ENCODE peak calls at places on chromosomes 6 and 20, in four cellular contexts. One of them, this sample, is unnamed.

GRCh38 chr6:145092554-145092953 is 642.8 kb downstream of the EPM2A start:
- DNase-seq in mucosa of descending colon: no peak
- DNase-seq in breast epithelium: no peak
- DNase-seq in fibroblast of villous mesenchyme: no peak
- DNase-seq in this sample: no peak

GRCh38 chr20:61959301-61959700 is 106.4 kb downstream of the TAF4 start:
- DNase-seq in mucosa of descending colon: no peak
- DNase-seq in breast epithelium: no peak
- DNase-seq in fibroblast of villous mesenchyme: no peak
- DNase-seq in this sample: no peak

GRCh38 chr6:15874821-15875220 is 212.0 kb upstream of the DTNBP1 start:
- DNase-seq in fibroblast of villous mesenchyme: peak; percentile 81
- DNase-seq in mucosa of descending colon: no peak
- DNase-seq in breast epithelium: no peak
- DNase-seq in this sample: no peak

GRCh38 chr6:90421656-90422055 is 125.0 kb upstream of the BACH2 start:
- DNase-seq in mucosa of descending colon: no peak
- DNase-seq in fibroblast of villous mesenchyme: no peak
- DNase-seq in breast epithelium: no peak
- DNase-seq in this sample: no peak

GRCh38 chr20:23652371-23652770 is 14.6 kb upstream of the CST3 start:
- DNase-seq in fibroblast of villous mesenchyme: no peak
- DNase-seq in mucosa of descending colon: no peak
- DNase-seq in breast epithelium: no peak
- DNase-seq in this sample: no peak

GRCh38 chr20:19911810-19912382 is 105.3 kb upstream of the NAA20 start:
- DNase-seq in breast epithelium: no peak
- DNase-seq in fibroblast of villous mesenchyme: no peak
- DNase-seq in mucosa of descending colon: no peak
- DNase-seq in this sample: no peak

GRCh38 chr20:57735831-57736737 is 26.3 kb upstream of the PMEPA1 start:
- DNase-seq in fibroblast of villous mesenchyme: no peak
- DNase-seq in mucosa of descending colon: no peak
- DNase-seq in breast epithelium: no peak
- DNase-seq in this sample: no peak

GRCh38 chr20:45933231-45934045 is 1.0 kb upstream of the PCIF1 start:
- DNase-seq in mucosa of descending colon: peak; percentile 71
- DNase-seq in breast epithelium: peak; percentile 71
- DNase-seq in fibroblast of villous mesenchyme: peak; percentile 76
- DNase-seq in this sample: peak; percentile 87

GRCh38 chr20:1942061-1942460 is 46.9 kb downstream of the SIRPA start:
- DNase-seq in fibroblast of villous mesenchyme: no peak
- DNase-seq in breast epithelium: no peak
- DNase-seq in mucosa of descending colon: no peak
- DNase-seq in this sample: peak; percentile 18

GRCh38 chr6:97085772-97086171 is 161.2 kb downstream of the KLHL32 start:
- DNase-seq in breast epithelium: no peak
- DNase-seq in fibroblast of villous mesenchyme: peak; percentile 5
- DNase-seq in mucosa of descending colon: no peak
- DNase-seq in this sample: no peak

GRCh38 chr20:33866398-33867079 is 55.4 kb downstream of the CHMP4B start:
- DNase-seq in fibroblast of villous mesenchyme: no peak
- DNase-seq in breast epithelium: no peak
- DNase-seq in mucosa of descending colon: no peak
- DNase-seq in this sample: no peak

GRCh38 chr6:127342946-127343752 is at the start of gene ECHDC1:
- DNase-seq in breast epithelium: peak; percentile 42
- DNase-seq in mucosa of descending colon: peak; percentile 70
- DNase-seq in fibroblast of villous mesenchyme: peak; percentile 75
- DNase-seq in this sample: peak; percentile 67

GRCh38 chr6:30845183-30845582 is 39.1 kb upstream of the DDR1 start:
- DNase-seq in mucosa of descending colon: no peak
- DNase-seq in fibroblast of villous mesenchyme: no peak
- DNase-seq in breast epithelium: no peak
- DNase-seq in this sample: no peak

GRCh38 chr20:1664911-1665310 is 7.3 kb upstream of the SIRPG start:
- DNase-seq in fibroblast of villous mesenchyme: no peak
- DNase-seq in mucosa of descending colon: peak; percentile 29
- DNase-seq in breast epithelium: no peak
- DNase-seq in this sample: no peak

GRCh38 chr20:2122921-2123320 is 21.3 kb downstream of the STK35 start:
- DNase-seq in mucosa of descending colon: no peak
- DNase-seq in fibroblast of villous mesenchyme: peak; percentile 84
- DNase-seq in breast epithelium: peak; percentile 45
- DNase-seq in this sample: no peak

GRCh38 chr6:68086199-68086598 is 548.9 kb upstream of the ADGRB3 start:
- DNase-seq in mucosa of descending colon: no peak
- DNase-seq in fibroblast of villous mesenchyme: no peak
- DNase-seq in breast epithelium: no peak
- DNase-seq in this sample: no peak

GRCh38 chr20:45366631-45367030 is 3.7 kb downstream of the SYS1 start:
- DNase-seq in breast epithelium: no peak
- DNase-seq in mucosa of descending colon: no peak
- DNase-seq in fibroblast of villous mesenchyme: no peak
- DNase-seq in this sample: peak; percentile 10

GRCh38 chr20:32231847-32232246 is 24.2 kb downstream of the POFUT1 start:
- DNase-seq in fibroblast of villous mesenchyme: peak; percentile 48
- DNase-seq in mucosa of descending colon: no peak
- DNase-seq in breast epithelium: no peak
- DNase-seq in this sample: no peak

GRCh38 chr6:142705054-142705453 is 239.9 kb downstream of the HIVEP2 start:
- DNase-seq in breast epithelium: no peak
- DNase-seq in fibroblast of villous mesenchyme: no peak
- DNase-seq in mucosa of descending colon: no peak
- DNase-seq in this sample: no peak

GRCh38 chr20:58717278-58718091 is 24.9 kb downstream of the NPEPL1 start:
- DNase-seq in breast epithelium: peak; percentile 14
- DNase-seq in fibroblast of villous mesenchyme: no peak
- DNase-seq in mucosa of descending colon: no peak
- DNase-seq in this sample: peak; percentile 18

GRCh38 chr6:70310063-70310694 is 7.3 kb upstream of the COL9A1 start:
- DNase-seq in breast epithelium: no peak
- DNase-seq in fibroblast of villous mesenchyme: peak; percentile 63
- DNase-seq in mucosa of descending colon: peak; percentile 59
- DNase-seq in this sample: no peak

GRCh38 chr6:19535351-19535750 is 301.8 kb upstream of the ID4 start:
- DNase-seq in fibroblast of villous mesenchyme: no peak
- DNase-seq in mucosa of descending colon: no peak
- DNase-seq in breast epithelium: no peak
- DNase-seq in this sample: no peak

GRCh38 chr20:58340853-58341252 is 31.3 kb downstream of the RAB22A start:
- DNase-seq in mucosa of descending colon: no peak
- DNase-seq in breast epithelium: no peak
- DNase-seq in fibroblast of villous mesenchyme: peak; percentile 13
- DNase-seq in this sample: no peak

GRCh38 chr20:6519556-6519955 is 247.9 kb upstream of the BMP2 start:
- DNase-seq in breast epithelium: no peak
- DNase-seq in fibroblast of villous mesenchyme: peak; percentile 61
- DNase-seq in mucosa of descending colon: no peak
- DNase-seq in this sample: no peak

GRCh38 chr20:33971147-33971775 is 22.4 kb upstream of the RALY start:
- DNase-seq in breast epithelium: no peak
- DNase-seq in fibroblast of villous mesenchyme: no peak
- DNase-seq in mucosa of descending colon: no peak
- DNase-seq in this sample: no peak

GRCh38 chr20:5489596-5489995 is 172.8 kb upstream of the PROKR2 start:
- DNase-seq in breast epithelium: no peak
- DNase-seq in fibroblast of villous mesenchyme: no peak
- DNase-seq in mucosa of descending colon: no peak
- DNase-seq in this sample: no peak

GRCh38 chr6:1817033-1817761 is 207.5 kb downstream of the FOXC1 start:
- DNase-seq in mucosa of descending colon: no peak
- DNase-seq in fibroblast of villous mesenchyme: peak; percentile 54
- DNase-seq in breast epithelium: no peak
- DNase-seq in this sample: no peak

GRCh38 chr6:145012039-145012662 is 723.2 kb downstream of the EPM2A start:
- DNase-seq in fibroblast of villous mesenchyme: no peak
- DNase-seq in mucosa of descending colon: no peak
- DNase-seq in breast epithelium: no peak
- DNase-seq in this sample: no peak

GRCh38 chr6:53658992-53659391 is 6.6 kb downstream of the KLHL31 start:
- DNase-seq in fibroblast of villous mesenchyme: peak; percentile 5
- DNase-seq in mucosa of descending colon: no peak
- DNase-seq in breast epithelium: no peak
- DNase-seq in this sample: no peak

GRCh38 chr6:85672623-85673022 is 29.9 kb upstream of the SYNCRIP start:
- DNase-seq in breast epithelium: no peak
- DNase-seq in mucosa of descending colon: no peak
- DNase-seq in fibroblast of villous mesenchyme: no peak
- DNase-seq in this sample: no peak

GRCh38 chr6:141539617-141540016 is 593.1 kb upstream of the GJE1 start:
- DNase-seq in mucosa of descending colon: no peak
- DNase-seq in breast epithelium: no peak
- DNase-seq in fibroblast of villous mesenchyme: no peak
- DNase-seq in this sample: no peak

GRCh38 chr20:35953411-35954199 is 697 bp downstream of the SCAND1 start:
- DNase-seq in mucosa of descending colon: peak; percentile 49
- DNase-seq in breast epithelium: peak; percentile 27
- DNase-seq in fibroblast of villous mesenchyme: peak; percentile 59
- DNase-seq in this sample: peak; percentile 43

GRCh38 chr20:59291740-59292139 is 8.7 kb upstream of the EDN3 start:
- DNase-seq in mucosa of descending colon: peak; percentile 37
- DNase-seq in fibroblast of villous mesenchyme: no peak
- DNase-seq in breast epithelium: no peak
- DNase-seq in this sample: no peak

GRCh38 chr20:4091332-4092135 is 76.2 kb upstream of the RNF24 start:
- DNase-seq in breast epithelium: peak; percentile 44
- DNase-seq in fibroblast of villous mesenchyme: peak; percentile 76
- DNase-seq in mucosa of descending colon: peak; percentile 77
- DNase-seq in this sample: peak; percentile 69

GRCh38 chr6:38371312-38371672 is 268.4 kb downstream of the BTBD9 start:
- DNase-seq in mucosa of descending colon: peak; percentile 14
- DNase-seq in fibroblast of villous mesenchyme: no peak
- DNase-seq in breast epithelium: no peak
- DNase-seq in this sample: no peak

GRCh38 chr6:112839525-112839961 is 492.4 kb downstream of the RFPL4B start:
- DNase-seq in breast epithelium: no peak
- DNase-seq in mucosa of descending colon: no peak
- DNase-seq in fibroblast of villous mesenchyme: peak; percentile 90
- DNase-seq in this sample: no peak

GRCh38 chr6:113352029-113352801 is 504.9 kb upstream of the MARCKS start:
- DNase-seq in mucosa of descending colon: peak; percentile 26
- DNase-seq in breast epithelium: no peak
- DNase-seq in fibroblast of villous mesenchyme: peak; percentile 73
- DNase-seq in this sample: no peak

GRCh38 chr20:3100480-3100879 is 16.0 kb upstream of the AVP start:
- DNase-seq in mucosa of descending colon: no peak
- DNase-seq in fibroblast of villous mesenchyme: no peak
- DNase-seq in breast epithelium: no peak
- DNase-seq in this sample: no peak

GRCh38 chr6:34709386-34709785 is 12.8 kb upstream of the ILRUN start:
- DNase-seq in mucosa of descending colon: no peak
- DNase-seq in breast epithelium: peak; percentile 61
- DNase-seq in fibroblast of villous mesenchyme: peak; percentile 67
- DNase-seq in this sample: peak; percentile 26

GRCh38 chr6:45605971-45606370 is 228.2 kb upstream of the SUPT3H start:
- DNase-seq in mucosa of descending colon: no peak
- DNase-seq in fibroblast of villous mesenchyme: no peak
- DNase-seq in breast epithelium: no peak
- DNase-seq in this sample: no peak
- TF ChIP-seq CTCF in mucosa of descending colon: no peak
- TF ChIP-seq CTCF in fibroblast of villous mesenchyme: no peak
- TF ChIP-seq CTCF in breast epithelium: no peak
- TF ChIP-seq CTCF in this sample: no peak

GRCh38 chr6:56739836-56740815 is 97.4 kb upstream of the DST start:
- DNase-seq in mucosa of descending colon: no peak
- DNase-seq in breast epithelium: no peak
- DNase-seq in fibroblast of villous mesenchyme: no peak
- DNase-seq in this sample: no peak

GRCh38 chr6:56741472-56741871 is 98.8 kb upstream of the DST start:
- DNase-seq in breast epithelium: no peak
- DNase-seq in mucosa of descending colon: no peak
- DNase-seq in fibroblast of villous mesenchyme: no peak
- DNase-seq in this sample: no peak

GRCh38 chr6:56744528-56744927 is 101.8 kb upstream of the DST start:
- DNase-seq in mucosa of descending colon: no peak
- DNase-seq in breast epithelium: no peak
- DNase-seq in fibroblast of villous mesenchyme: no peak
- DNase-seq in this sample: no peak

GRCh38 chr6:56745081-56745480 is 102.4 kb upstream of the DST start:
- DNase-seq in fibroblast of villous mesenchyme: no peak
- DNase-seq in breast epithelium: no peak
- DNase-seq in mucosa of descending colon: no peak
- DNase-seq in this sample: no peak

DNA sequence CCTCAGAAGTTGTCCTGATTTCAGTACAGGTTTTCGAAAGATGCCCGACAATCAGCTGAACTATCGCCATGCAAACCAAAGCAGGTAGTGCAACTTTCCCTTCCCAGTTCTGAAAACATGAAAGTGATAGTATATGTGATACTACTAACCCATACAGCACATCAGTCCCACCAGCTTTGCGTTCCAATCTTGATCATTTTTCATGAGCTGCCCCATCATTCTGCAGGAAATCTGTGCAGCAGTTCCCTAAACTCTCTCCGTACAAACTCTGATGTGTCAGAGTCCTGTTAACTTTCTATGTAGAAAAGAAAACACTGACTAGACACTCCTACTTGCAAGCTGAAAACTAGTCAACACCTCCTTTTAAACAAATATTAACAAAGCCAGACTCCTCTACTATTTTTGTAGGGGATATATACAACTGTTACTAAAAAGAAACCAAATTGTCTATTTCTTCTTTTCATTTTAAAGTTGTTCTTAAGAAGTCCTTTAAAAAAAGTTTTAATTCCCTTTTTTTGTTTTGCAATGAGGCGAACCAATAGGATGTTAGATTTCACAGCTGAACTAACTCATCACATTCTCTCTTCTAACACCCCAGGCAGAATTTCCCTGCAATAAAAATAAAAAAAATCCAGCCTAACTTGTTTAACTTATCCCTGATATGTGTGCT is 99.6 kb upstream of the DST start:
- DNase-seq in fibroblast of villous mesenchyme: no peak
- DNase-seq in mucosa of descending colon: no peak
- DNase-seq in breast epithelium: no peak
- DNase-seq in this sample: no peak
- H3K4me3 ChIP-seq in fibroblast of villous mesenchyme: peak overlapping the region; percentile 26
- H3K4me3 ChIP-seq in mucosa of descending colon: no peak overlapping the region
- H3K4me3 ChIP-seq in breast epithelium: peak overlapping the region; percentile 52
- H3K4me3 ChIP-seq in this sample: no peak overlapping the region

DNA sequence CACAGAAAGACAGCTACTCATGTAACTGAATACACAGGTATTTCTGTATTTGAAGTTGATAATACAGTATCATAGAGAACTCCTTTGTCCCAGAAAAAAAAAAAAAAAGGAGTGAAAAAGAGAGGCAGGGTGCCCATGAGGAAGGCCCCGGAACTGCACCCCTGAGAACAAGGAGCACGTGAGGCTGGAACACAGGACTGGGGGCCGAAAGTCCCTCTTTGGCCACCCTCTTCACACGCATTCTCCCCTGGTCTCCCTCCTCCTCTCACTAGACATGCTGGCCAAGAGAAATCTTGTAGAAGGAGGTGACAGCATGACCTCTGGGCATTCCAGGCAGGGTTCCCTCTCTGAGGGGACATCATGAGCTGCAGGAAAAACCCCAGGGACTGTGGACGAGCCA is 62.7 kb upstream of the TRAF3IP2 start:
- DNase-seq in mucosa of descending colon: no peak
- DNase-seq in breast epithelium: no peak
- DNase-seq in fibroblast of villous mesenchyme: no peak
- DNase-seq in this sample: no peak
- TF ChIP-seq CTCF in mucosa of descending colon: no peak
- TF ChIP-seq CTCF in breast epithelium: no peak
- TF ChIP-seq CTCF in fibroblast of villous mesenchyme: peak; percentile 38
- TF ChIP-seq CTCF in this sample: no peak

GRCh38 chr20:21513881-21514540 is at the start of gene NKX2-2:
- DNase-seq in mucosa of descending colon: no peak
- DNase-seq in breast epithelium: no peak
- DNase-seq in fibroblast of villous mesenchyme: no peak
- DNase-seq in this sample: no peak
- H3K4me3 ChIP-seq in mucosa of descending colon: no peak within 1 kb of the TSS
- H3K4me3 ChIP-seq in breast epithelium: peak within 1 kb of the TSS; percentile 55
- H3K4me3 ChIP-seq in fibroblast of villous mesenchyme: no peak within 1 kb of the TSS
- H3K4me3 ChIP-seq in this sample: peak within 1 kb of the TSS; percentile 32